ENCODE peak calls at places on chromosomes 7 and 10, in six cellular contexts. I, H, Z, S, T and R are unnamed samples.

GRCh38 chr7:27615420-27616185 is 47.1 kb downstream of the HIBADH start:
- DNase-seq in I (no peak), H (no peak), Z (no peak), S (no peak), T (no peak), R (no peak)

GRCh38 chr10:3791974-3792633 is 7.1 kb upstream of the KLF6 start:
- DNase-seq in I (no peak), H (no peak), Z (no peak), S (no peak), T (no peak), R (peak)

GRCh38 chr10:123236122-123236521 is 81.9 kb downstream of the BUB3 start:
- DNase-seq in I (no peak), H (no peak), Z (no peak), S (no peak), T (no peak), R (peak)

GRCh38 chr10:124650820-124651401 is 93.3 kb downstream of the FAM53B start:
- DNase-seq in I (no peak), H (no peak), Z (peak), S (no peak), T (no peak), R (no peak)

GRCh38 chr10:69734797-69735468 is 66.8 kb upstream of the COL13A1 start:
- DNase-seq in I (no peak), H (no peak), Z (no peak), S (no peak), T (no peak), R (no peak)

GRCh38 chr10:84341983-84342382 is 13.6 kb downstream of the CCSER2 start:
- DNase-seq in I (no peak), H (no peak), Z (no peak), S (no peak), T (no peak), R (no peak)

GRCh38 chr7:65339257-65339656 is 34.4 kb upstream of the ZNF92 start:
- DNase-seq in I (no peak), H (no peak), Z (no peak), S (no peak), T (no peak), R (no peak)

GRCh38 chr7:151891753-151892152 is 14.8 kb upstream of the PRKAG2 start:
- DNase-seq in I (no peak), H (no peak), Z (no peak), S (no peak), T (no peak), R (no peak)

GRCh38 chr7:11188529-11189310 is 215.0 kb downstream of the PHF14 start:
- DNase-seq in I (no peak), H (no peak), Z (no peak), S (no peak), T (no peak), R (no peak)

GRCh38 chr10:78655941-78656340 is 412.8 kb upstream of the ZMIZ1 start:
- DNase-seq in I (no peak), H (no peak), Z (no peak), S (no peak), T (no peak), R (peak)

GRCh38 chr10:74587109-74587508 is 239.3 kb upstream of the KAT6B start:
- DNase-seq in I (no peak), H (no peak), Z (no peak), S (no peak), T (no peak), R (no peak)

GRCh38 chr7:47349401-47349800 is 232.5 kb downstream of the TNS3 start:
- DNase-seq in I (no peak), H (no peak), Z (no peak), S (no peak), T (peak), R (no peak)

GRCh38 chr10:21920633-21921032 is 82.9 kb downstream of the DNAJC1 start:
- DNase-seq in I (no peak), H (no peak), Z (no peak), S (no peak), T (no peak), R (no peak)

GRCh38 chr7:154789404-154789803 is 213.5 kb downstream of the PAXIP1 start:
- DNase-seq in I (no peak), H (no peak), Z (no peak), S (peak), T (no peak), R (no peak)

GRCh38 chr7:51129527-51130472 is 186.8 kb downstream of the COBL start:
- DNase-seq in I (peak), H (no peak), Z (no peak), S (no peak), T (no peak), R (no peak)

DNA sequence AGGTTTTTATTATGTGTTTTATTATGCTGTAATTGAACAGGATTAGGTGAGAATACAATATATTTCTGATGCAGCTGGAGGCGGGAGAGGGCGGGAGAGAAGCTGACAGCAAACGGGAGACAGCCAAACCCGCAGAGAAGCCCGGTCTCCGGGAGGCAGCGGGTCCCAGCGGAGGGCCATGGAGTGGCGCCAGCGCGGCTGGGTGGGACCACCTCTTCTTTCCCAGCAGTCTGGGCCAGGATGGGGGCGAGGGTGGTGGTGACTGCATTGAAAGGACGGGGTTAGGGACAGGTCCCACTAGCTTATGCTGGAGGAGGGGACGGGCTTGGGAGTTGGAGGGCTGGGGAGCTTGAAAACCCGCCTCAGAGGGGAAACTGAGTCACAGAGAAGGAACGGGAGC is 14.5 kb upstream of the KAZALD1 start:
- DNase-seq in I (no peak), H (no peak), Z (no peak), S (no peak), T (no peak), R (no peak)
- H3K4me3 ChIP-seq in I (no peak), H (no peak), Z (no peak), S (no peak), T (no peak), R (no peak)

GRCh38 chr7:76281006-76281705 is 21.3 kb upstream of the HSPB1 start:
- DNase-seq in I (no peak), H (no peak), Z (no peak), S (peak), T (no peak), R (peak)

GRCh38 chr7:76282344-76283253 is 19.9 kb upstream of the HSPB1 start:
- DNase-seq in I (no peak), H (no peak), Z (no peak), S (peak), T (no peak), R (peak)

GRCh38 chr7:76285604-76286374 is 16.7 kb upstream of the HSPB1 start:
- DNase-seq in I (no peak), H (no peak), Z (no peak), S (no peak), T (no peak), R (no peak)

GRCh38 chr7:76281706-76282343 is 20.6 kb upstream of the HSPB1 start:
- DNase-seq in I (no peak), H (no peak), Z (no peak), S (no peak), T (no peak), R (no peak)

GRCh38 chr7:76283254-76284159 is 19.0 kb upstream of the HSPB1 start:
- DNase-seq in I (no peak), H (no peak), Z (no peak), S (no peak), T (no peak), R (no peak)
- H3K4me3 ChIP-seq in I (peak), H (no peak), Z (no peak), S (no peak), T (no peak), R (no peak)

GRCh38 chr7:141659501-141659900 is 42.5 kb downstream of the DENND11 start:
- DNase-seq in I (no peak), H (no peak), Z (no peak), S (no peak), T (no peak), R (no peak)

GRCh38 chr7:141649865-141650499 is 52.0 kb downstream of the DENND11 start:
- DNase-seq in I (no peak), H (peak), Z (no peak), S (peak), T (peak), R (peak)

GRCh38 chr7:141651417-141651816 is 50.5 kb downstream of the DENND11 start:
- DNase-seq in I (no peak), H (no peak), Z (no peak), S (no peak), T (no peak), R (no peak)

GRCh38 chr7:141652691-141653090 is 49.3 kb downstream of the DENND11 start:
- DNase-seq in I (no peak), H (no peak), Z (no peak), S (no peak), T (no peak), R (no peak)

DNA sequence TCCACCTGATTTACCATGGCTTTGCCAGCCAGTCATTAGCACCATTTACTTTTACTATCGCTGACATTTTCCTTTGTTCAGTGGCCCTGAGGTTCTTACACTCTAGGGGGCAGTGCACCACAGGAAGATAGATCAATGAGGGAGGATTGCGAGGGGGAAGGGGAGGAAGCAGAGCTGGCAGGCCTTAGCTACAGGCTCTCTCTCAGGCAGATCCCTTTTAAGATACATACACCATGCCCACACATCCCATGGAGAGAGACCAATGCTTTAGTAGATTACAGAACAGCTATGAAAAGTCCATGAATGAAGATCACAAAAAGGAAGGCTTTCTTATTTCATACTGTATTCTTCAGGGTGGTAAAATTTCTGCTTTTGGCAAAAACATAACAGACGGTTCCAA is 47.4 kb downstream of the DENND11 start:
- DNase-seq in I (no peak), H (no peak), Z (peak), S (peak), T (peak), R (peak)
- H3K4me3 ChIP-seq in I (no peak), H (no peak), Z (no peak), S (no peak), T (no peak), R (no peak)

DNA sequence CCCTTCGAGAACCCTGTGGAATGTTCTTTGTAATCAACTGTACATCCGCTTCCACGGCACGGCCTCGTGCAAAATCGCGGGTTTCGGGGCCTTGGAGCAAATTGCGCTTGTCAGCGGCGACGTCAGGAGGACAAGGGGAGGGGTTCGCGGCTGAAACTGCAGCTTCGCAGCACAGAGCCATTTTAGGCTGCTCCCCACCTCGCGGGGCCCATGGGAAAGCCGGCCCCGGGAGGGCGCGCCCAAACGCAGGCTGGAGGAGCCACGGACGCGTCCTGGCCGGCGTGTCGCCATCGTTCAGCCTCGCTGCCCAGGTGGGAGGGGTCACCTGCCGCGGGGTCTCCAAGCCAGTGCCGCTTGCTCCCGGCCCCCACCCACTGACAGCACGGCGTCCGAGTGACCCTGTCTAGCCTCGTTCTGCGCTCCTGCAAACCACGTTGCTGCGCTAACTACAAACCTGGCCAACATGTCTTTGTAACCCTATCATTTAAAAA is 2.8 kb downstream of the SFMBT2 start:
- DNase-seq in I (peak), H (peak), Z (peak), S (no peak), T (peak), R (peak)
- H3K4me3 ChIP-seq in I (peak), H (peak), Z (peak), S (no peak), T (peak), R (peak)

GRCh38 chr10:67438605-67439258 is 257.3 kb downstream of the CTNNA3 start:
- DNase-seq in I (no peak), H (no peak), Z (no peak), S (no peak), T (no peak), R (no peak)
- H3K4me3 ChIP-seq in I (no peak), H (no peak), Z (no peak), S (no peak), T (no peak), R (no peak)